ENCODE peak calls at places on chromosomes 7 and 10, in eight cellular contexts. I, U, E, X, P, Q, K and N are unnamed samples.

GRCh38 chr10:24885551-24885950 is 66.9 kb downstream of the PRTFDC1 start:
- DNase-seq in U (no peak), I (no peak), P (no peak), K (no peak), X (no peak), Q (no peak), E (no peak), N (no peak)

GRCh38 chr7:107922891-107923290 is 31.9 kb downstream of the DLD start:
- DNase-seq in Q (no peak), I (no peak), U (no peak), P (no peak), K (no peak), X (no peak), E (no peak), N (no peak)

GRCh38 chr10:128186959-128187787 is 61.0 kb upstream of the MKI67 start:
- DNase-seq in E (no peak), U (peak), Q (no peak), I (peak), K (no peak), P (no peak), X (no peak), N (no peak)

GRCh38 chr10:59560990-59561389 is 148.7 kb downstream of the SLC16A9 start:
- DNase-seq in U (no peak), Q (no peak), P (no peak), X (no peak), I (no peak), K (no peak), E (no peak), N (no peak)

GRCh38 chr7:72183835-72184234 is 228.3 kb downstream of the CALN1 start:
- DNase-seq in U (no peak), K (no peak), Q (no peak), E (no peak), X (no peak), I (no peak), P (no peak), N (no peak)

GRCh38 chr10:3926268-3926667 is 141.3 kb upstream of the KLF6 start:
- DNase-seq in U (no peak), P (no peak), I (no peak), K (no peak), X (no peak), Q (no peak), E (no peak), N (no peak)

GRCh38 chr7:93948106-93948505 is 26.6 kb downstream of the GNG11 start:
- DNase-seq in E (no peak), K (no peak), U (no peak), I (no peak), X (no peak), P (no peak), Q (no peak), N (no peak)

GRCh38 chr7:132009778-132010177 is 453.4 kb upstream of the PODXL start:
- DNase-seq in Q (no peak), U (no peak), I (no peak), X (no peak), E (no peak), P (no peak), K (no peak), N (no peak)

GRCh38 chr10:129466703-129467345 is at the start of gene MGMT:
- DNase-seq in Q (peak), U (peak), X (peak), E (peak), P (peak), K (peak), I (peak), N (peak)

GRCh38 chr10:122271076-122271475 is at the start of gene BTBD16:
- DNase-seq in Q (no peak), K (no peak), U (no peak), E (no peak), P (no peak), X (no peak), I (no peak), N (no peak)

GRCh38 chr10:58991842-58992241 is 184.6 kb upstream of the PHYHIPL start:
- DNase-seq in X (no peak), P (no peak), E (no peak), U (no peak), K (no peak), I (no peak), Q (no peak), N (no peak)

GRCh38 chr10:35259769-35260397 is 76.4 kb upstream of the CCNY start:
- DNase-seq in I (no peak), U (no peak), K (no peak), X (no peak), Q (no peak), P (no peak), E (no peak), N (no peak)

GRCh38 chr10:101223274-101224059 is 5.8 kb downstream of the LBX1 start:
- DNase-seq in E (no peak), Q (no peak), K (no peak), U (no peak), X (no peak), P (no peak), I (no peak), N (no peak)

GRCh38 chr10:92690211-92691041 is 671 bp downstream of the HHEX start:
- DNase-seq in Q (peak), K (no peak), I (peak), P (peak), X (peak), U (peak), E (peak), N (no peak)

GRCh38 chr7:929311-929711 is 25.2 kb downstream of the ADAP1 start:
- DNase-seq in Q (peak), E (peak), I (no peak), K (no peak), P (peak), U (no peak), X (no peak), N (no peak)

GRCh38 chr7:129958643-129959479 is 6.1 kb upstream of the UBE2H start:
- DNase-seq in P (peak), Q (peak), I (no peak), X (no peak), E (peak), K (peak), U (no peak), N (no peak)

GRCh38 chr10:93435061-93435491 is 47.1 kb downstream of the MYOF start:
- DNase-seq in I (no peak), U (no peak), X (no peak), E (no peak), K (no peak), Q (no peak), P (no peak), N (no peak)

GRCh38 chr10:130500251-130501000 is 364.2 kb downstream of the GLRX3 start:
- DNase-seq in U (no peak), X (no peak), E (no peak), I (no peak), P (no peak), K (no peak), Q (no peak), N (no peak)

GRCh38 chr7:30159698-30160143 is 24.9 kb downstream of the MTURN start:
- DNase-seq in U (no peak), Q (peak), P (no peak), E (peak), I (peak), X (no peak), K (no peak), N (no peak)